ENCODE peak calls at places on chromosomes 13 and 19, in four cellular contexts. One of them, this sample, is unnamed.

GRCh38 chr19:49455729-49456128 is 2.7 kb downstream of the ALDH16A1 start:
- DNase-seq in left colon: no peak
- DNase-seq in DMS53: no peak
- DNase-seq in epithelial cell of esophagus: no peak
- DNase-seq in this sample: no peak

GRCh38 chr13:47220453-47221150 is 323.7 kb upstream of the HTR2A start:
- DNase-seq in left colon: no peak
- DNase-seq in epithelial cell of esophagus: no peak
- DNase-seq in DMS53: no peak
- DNase-seq in this sample: no peak

GRCh38 chr13:73059460-73060250 is 850 bp downstream of the KLF5 start:
- DNase-seq in epithelial cell of esophagus: peak
- DNase-seq in DMS53: peak
- DNase-seq in left colon: no peak
- DNase-seq in this sample: peak

GRCh38 chr13:28534210-28534609 is 39.3 kb upstream of the FLT1 start:
- DNase-seq in epithelial cell of esophagus: no peak
- DNase-seq in DMS53: no peak
- DNase-seq in left colon: no peak
- DNase-seq in this sample: no peak

GRCh38 chr19:44776402-44777096 is 1.1 kb upstream of the CBLC start:
- DNase-seq in epithelial cell of esophagus: peak
- DNase-seq in DMS53: no peak
- DNase-seq in left colon: peak
- DNase-seq in this sample: no peak

GRCh38 chr13:75881109-75881775 is 245.1 kb downstream of the LMO7 start:
- DNase-seq in left colon: no peak
- DNase-seq in epithelial cell of esophagus: no peak
- DNase-seq in DMS53: no peak
- DNase-seq in this sample: no peak

GRCh38 chr19:48724796-48725753 is 5.5 kb upstream of the MAMSTR start:
- DNase-seq in left colon: peak
- DNase-seq in epithelial cell of esophagus: peak
- DNase-seq in DMS53: peak
- DNase-seq in this sample: peak

GRCh38 chr13:102779426-102780159 is 6.0 kb upstream of the TEX30 start:
- DNase-seq in epithelial cell of esophagus: no peak
- DNase-seq in left colon: no peak
- DNase-seq in DMS53: no peak
- DNase-seq in this sample: no peak

GRCh38 chr19:14118165-14119051 is 846 bp upstream of the PRKACA start:
- DNase-seq in epithelial cell of esophagus: peak
- DNase-seq in DMS53: peak
- DNase-seq in left colon: peak
- DNase-seq in this sample: peak

GRCh38 chr19:19554074-19555023 is 16.3 kb downstream of the CILP2 start:
- DNase-seq in epithelial cell of esophagus: peak
- DNase-seq in left colon: peak
- DNase-seq in DMS53: peak
- DNase-seq in this sample: peak

GRCh38 chr13:43132228-43132627 is 108.8 kb downstream of the DNAJC15 start:
- DNase-seq in epithelial cell of esophagus: peak
- DNase-seq in DMS53: peak
- DNase-seq in left colon: peak
- DNase-seq in this sample: no peak

GRCh38 chr13:41284512-41285288 is 21.3 kb upstream of the MTRF1 start:
- DNase-seq in DMS53: peak
- DNase-seq in epithelial cell of esophagus: peak
- DNase-seq in left colon: no peak
- DNase-seq in this sample: no peak

GRCh38 chr13:22110368-22110767 is 439.5 kb downstream of the FGF9 start:
- DNase-seq in epithelial cell of esophagus: no peak
- DNase-seq in DMS53: no peak
- DNase-seq in left colon: no peak
- DNase-seq in this sample: peak

GRCh38 chr19:11421607-11422098 is 2.5 kb upstream of the RGL3 start:
- DNase-seq in DMS53: peak
- DNase-seq in epithelial cell of esophagus: peak
- DNase-seq in left colon: peak
- DNase-seq in this sample: peak

This sample was measured in left cardiac atrium.